ENCODE peak calls at places on chromosomes 11 and 22, in five cellular contexts. V is A673; S is heart right ventricle; Y is CD8-positive, alpha-beta T cell; M is astrocyte. N is an unnamed sample.

GRCh38 chr11:134386945-134387344 is 25.1 kb downstream of the B3GAT1 start:
- DNase-seq in V (no peak), S (no peak), Y (no peak), M (no peak), N (no peak)

GRCh38 chr22:50485221-50486131 is 1.2 kb upstream of the MIOX start:
- DNase-seq in Y (no peak), V (peak; percentile 48), M (no peak), S (no peak), N (no peak)

GRCh38 chr22:24473278-24473677 is 21.9 kb upstream of the UPB1 start:
- DNase-seq in V (no peak), Y (no peak), S (no peak), M (no peak), N (no peak)

GRCh38 chr11:38818720-38819119 is 2220.7 kb upstream of the RAG2 start:
- DNase-seq in S (no peak), Y (no peak), V (peak; percentile 29), M (peak; percentile 15), N (no peak)

GRCh38 chr11:45725776-45726606 is 60.6 kb upstream of the CHST1 start:
- DNase-seq in M (no peak), Y (no peak), S (no peak), V (no peak), N (no peak)

GRCh38 chr22:27682438-27682837 is 119.1 kb downstream of the MN1 start:
- DNase-seq in Y (no peak), V (peak; percentile 21), M (no peak), S (no peak), N (no peak)

GRCh38 chr11:34840736-34841386 is 75.3 kb downstream of the APIP start:
- DNase-seq in M (no peak), V (peak; percentile 88), Y (peak; percentile 14), S (no peak), N (no peak)

GRCh38 chr22:17266261-17266971 is 47.2 kb upstream of the ADA2 start:
- DNase-seq in V (peak; percentile 98), S (peak; percentile 66), M (no peak), Y (peak; percentile 20), N (no peak)

GRCh38 chr11:35619030-35619753 is 932 bp downstream of the FJX1 start:
- DNase-seq in M (peak; percentile 44), S (no peak), V (peak; percentile 95), Y (no peak), N (peak; percentile 24)

GRCh38 chr22:34800265-34800664 is 265.7 kb upstream of the ISX start:
- DNase-seq in V (peak; percentile 1), M (peak; percentile 53), Y (no peak), S (peak; percentile 24), N (no peak)

GRCh38 chr22:48112687-48113521 is 1350.5 kb downstream of the TBC1D22A start:
- DNase-seq in Y (no peak), S (no peak), M (no peak), V (peak; percentile 63), N (no peak)

GRCh38 chr11:13962198-13962561 is 343 bp upstream of the SPON1 start:
- DNase-seq in V (no peak), S (no peak), M (no peak), Y (no peak), N (no peak)

GRCh38 chr11:34565417-34566208 is 52.0 kb upstream of the ELF5 start:
- DNase-seq in S (no peak), V (peak; percentile 63), M (no peak), Y (no peak), N (no peak)

GRCh38 chr11:128336203-128336602 is 251.2 kb downstream of the ETS1 start:
- DNase-seq in M (peak; percentile 76), V (no peak), S (peak; percentile 67), Y (no peak), N (peak; percentile 69)

GRCh38 chr11:68279676-68280075 is 7.9 kb upstream of the C11orf24 start:
- DNase-seq in M (no peak), V (no peak), S (no peak), Y (no peak), N (no peak)

GRCh38 chr11:128235446-128235845 is 351.9 kb downstream of the ETS1 start:
- DNase-seq in S (no peak), Y (no peak), M (peak; percentile 27), V (no peak), N (no peak)

GRCh38 chr11:115161876-115162275 is 342.3 kb downstream of the CADM1 start:
- DNase-seq in V (no peak), M (no peak), S (no peak), Y (no peak), N (no peak)

GRCh38 chr22:41775976-41776375 is 24.5 kb upstream of the CCDC134 start:
- DNase-seq in S (no peak), Y (no peak), M (no peak), V (no peak), N (no peak)

GRCh38 chr22:48950151-48950915 is 877.3 kb downstream of the BRD1 start:
- DNase-seq in V (no peak), M (no peak), S (no peak), Y (no peak), N (no peak)

GRCh38 chr11:35847473-35847872 is 96.4 kb upstream of the LDLRAD3 start:
- DNase-seq in S (no peak), M (no peak), Y (no peak), V (no peak), N (no peak)

GRCh38 chr11:48082771-48083170 is 102.4 kb downstream of the PTPRJ start:
- DNase-seq in S (no peak), V (no peak), M (no peak), Y (no peak), N (no peak)
- H3K27ac ChIP-seq in S (no peak overlapping the region), V (no peak overlapping the region), M (no peak overlapping the region), Y (no peak overlapping the region), N (no peak overlapping the region)

GRCh38 chr22:19357270-19358105 is 66.0 kb upstream of the CLTCL1 start:
- DNase-seq in V (no peak), M (peak; percentile 9), Y (no peak), S (no peak), N (no peak)
- H3K36me3 ChIP-seq in V (peaks cover 50% of the 10 kb centered on the region), M (peaks cover 49% of the 10 kb centered on the region), Y (peaks cover 61% of the 10 kb centered on the region), S (peaks cover 99% of the 10 kb centered on the region), N (no peaks in the 10 kb centered on the region)

GRCh38 chr11:70912226-70912840 is 340.0 kb downstream of the SHANK2 start:
- DNase-seq in S (no peak), M (peak; percentile 29), V (no peak), Y (no peak), N (no peak)
- H3K27ac ChIP-seq in S (no peak overlapping the region), M (no peak overlapping the region), V (no peak overlapping the region), Y (no peak overlapping the region), N (no peak overlapping the region)

GRCh38 chr11:65642014-65642671 is 4.2 kb downstream of the SIPA1 start:
- DNase-seq in Y (no peak), S (no peak), M (no peak), V (no peak), N (no peak)
- H3K36me3 ChIP-seq in Y (peaks cover 44% of the 10 kb centered on the region), S (peaks cover 58% of the 10 kb centered on the region), M (no peaks in the 10 kb centered on the region), V (no peaks in the 10 kb centered on the region), N (no peaks in the 10 kb centered on the region)

DNA sequence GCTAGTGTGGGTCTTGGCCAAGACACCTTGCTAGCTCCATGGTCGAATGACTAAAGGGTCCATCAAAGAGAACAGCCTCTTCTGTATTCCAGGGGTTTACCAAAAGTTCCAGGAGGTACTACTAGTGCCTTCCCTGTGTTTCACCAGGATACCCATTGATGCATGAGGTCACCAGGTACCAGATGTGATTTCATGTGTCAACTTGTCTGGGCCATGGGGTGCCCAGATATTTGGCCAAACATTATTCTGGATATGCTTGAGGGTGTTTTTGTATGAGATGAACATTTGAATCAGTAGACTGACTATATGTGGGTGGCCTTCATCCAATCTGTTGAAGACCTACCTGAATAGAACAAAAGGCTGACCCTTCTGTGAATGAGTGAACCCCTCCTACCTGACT is 92.8 kb downstream of the GALNT18 start:
- DNase-seq in V (no peak), M (no peak), S (no peak), Y (no peak), N (no peak)
- H3K27ac ChIP-seq in V (no peak overlapping the region), M (no peak overlapping the region), S (no peak overlapping the region), Y (no peak overlapping the region), N (no peak overlapping the region)